ENCODE peak calls at places on chromosomes 7 and 10, in eight cellular contexts. F is AG04450; H is colonic mucosa; Z is MCF 10A; D is GM04504; W is ELR; U is OCI-M1; I is activated CD8-positive, alpha-beta memory T cell treated with anti-CD3 and anti-CD28 coated beads, Interleukin-2, amount 10 ng/mL, durations not matched to agents 7 days and 5 days. E is an unnamed sample.

GRCh38 chr10:118694848-118695247 is 59.9 kb downstream of the CACUL1 start:
- DNase-seq in F (peak), H (no peak), Z (no peak), D (peak), W (peak), U (no peak), I (no peak), E (no peak)

GRCh38 chr10:69874464-69874863 is 72.8 kb downstream of the COL13A1 start:
- DNase-seq in F (no peak), H (no peak), Z (peak), D (peak), W (peak), U (no peak), I (no peak), E (no peak)

GRCh38 chr10:24821986-24822385 is 98.3 kb upstream of the ARHGAP21 start:
- DNase-seq in F (no peak), H (no peak), Z (peak), D (peak), W (peak), U (no peak), I (no peak), E (peak)

GRCh38 chr7:6350057-6350752 is 77.8 kb upstream of the CYTH3 start:
- DNase-seq in F (peak), H (no peak), Z (no peak), D (no peak), W (no peak), U (no peak), I (no peak), E (no peak)

GRCh38 chr7:69439040-69439439 is 159.2 kb upstream of the AUTS2 start:
- DNase-seq in F (no peak), H (no peak), Z (no peak), D (no peak), W (no peak), U (no peak), I (no peak), E (no peak)

GRCh38 chr10:87794285-87794684 is 23.7 kb downstream of the ATAD1 start:
- DNase-seq in F (no peak), H (no peak), Z (no peak), D (no peak), W (no peak), U (no peak), I (no peak), E (no peak)

GRCh38 chr10:31000867-31001266 is 30.8 kb downstream of the ZNF438 start:
- DNase-seq in F (no peak), H (no peak), Z (no peak), D (no peak), W (no peak), U (peak), I (no peak), E (no peak)

GRCh38 chr7:106867641-106868351 is 2.7 kb downstream of the PIK3CG start:
- DNase-seq in F (no peak), H (no peak), Z (no peak), D (no peak), W (no peak), U (no peak), I (no peak), E (no peak)

GRCh38 chr7:12637819-12638592 is 49.4 kb upstream of the ARL4A start:
- DNase-seq in F (peak), H (no peak), Z (no peak), D (no peak), W (peak), U (peak), I (no peak), E (peak)

GRCh38 chr10:126910798-126911197 is 5.6 kb downstream of the DOCK1 start:
- DNase-seq in F (no peak), H (no peak), Z (no peak), D (no peak), W (no peak), U (no peak), I (no peak), E (no peak)

GRCh38 chr7:82506702-82507101 is 63.1 kb upstream of the CACNA2D1 start:
- DNase-seq in F (peak), H (no peak), Z (no peak), D (no peak), W (no peak), U (no peak), I (no peak), E (peak)

GRCh38 chr7:56483153-56483552 is 366.9 kb upstream of the NUPR2 start:
- DNase-seq in F (no peak), H (no peak), Z (no peak), D (no peak), W (no peak), U (no peak), I (no peak), E (no peak)

GRCh38 chr10:46284286-46285229 is 2.2 kb upstream of the ANTXRL start:
- DNase-seq in F (no peak), H (peak), Z (peak), D (peak), W (peak), U (peak), I (peak), E (peak)

GRCh38 chr7:130352335-130353074 is 7.9 kb downstream of the CPA5 start:
- DNase-seq in F (no peak), H (no peak), Z (peak), D (peak), W (peak), U (no peak), I (no peak), E (no peak)

GRCh38 chr7:85025312-85025756 is 161.5 kb downstream of the SEMA3D start:
- DNase-seq in F (no peak), H (peak), Z (peak), D (no peak), W (peak), U (no peak), I (no peak), E (no peak)

GRCh38 chr7:80829527-80829926 is 89.3 kb downstream of the SEMA3C start:
- DNase-seq in F (no peak), H (no peak), Z (peak), D (no peak), W (peak), U (no peak), I (no peak), E (no peak)

GRCh38 chr10:85786401-85786899 is 580.1 kb downstream of the GRID1 start:
- DNase-seq in F (no peak), H (no peak), Z (no peak), D (no peak), W (no peak), U (peak), I (no peak), E (no peak)

GRCh38 chr10:118911361-118911760 is 118.2 kb upstream of the NANOS1 start:
- DNase-seq in F (no peak), H (no peak), Z (no peak), D (no peak), W (peak), U (peak), I (peak), E (no peak)

GRCh38 chr7:151773795-151774194 is 103.1 kb downstream of the PRKAG2 start:
- DNase-seq in F (no peak), H (no peak), Z (no peak), D (no peak), W (no peak), U (no peak), I (no peak), E (no peak)

GRCh38 chr10:84511106-84511505 is 182.7 kb downstream of the CCSER2 start:
- DNase-seq in F (no peak), H (no peak), Z (no peak), D (no peak), W (no peak), U (peak), I (no peak), E (no peak)

GRCh38 chr7:92589056-92589455 is 1.1 kb downstream of the FAM133B start:
- DNase-seq in F (no peak), H (no peak), Z (no peak), D (no peak), W (no peak), U (no peak), I (no peak), E (no peak)

GRCh38 chr10:69022611-69023010 is 34.0 kb downstream of the KIFBP start:
- DNase-seq in F (no peak), H (no peak), Z (no peak), D (no peak), W (no peak), U (no peak), I (no peak), E (no peak)

GRCh38 chr10:88840881-88841280 is 10.8 kb downstream of the ANKRD22 start:
- DNase-seq in F (no peak), H (no peak), Z (no peak), D (no peak), W (no peak), U (peak), I (no peak), E (no peak)

GRCh38 chr7:147911224-147911623 is 679.3 kb upstream of the C7orf33 start:
- DNase-seq in F (no peak), H (no peak), Z (no peak), D (no peak), W (no peak), U (peak), I (no peak), E (peak)

GRCh38 chr7:87144173-87144657 is 8.0 kb upstream of the DMTF1 start:
- DNase-seq in F (no peak), H (no peak), Z (no peak), D (no peak), W (no peak), U (peak), I (no peak), E (no peak)

GRCh38 chr10:6070647-6071046 is 8.5 kb upstream of the IL2RA start:
- DNase-seq in F (no peak), H (no peak), Z (no peak), D (no peak), W (no peak), U (no peak), I (peak), E (no peak)

GRCh38 chr7:5500056-5500776 is 76.6 kb upstream of the TNRC18 start:
- DNase-seq in F (no peak), H (no peak), Z (no peak), D (no peak), W (peak), U (no peak), I (no peak), E (no peak)

GRCh38 chr7:94391716-94392390 is 2.8 kb upstream of the COL1A2 start:
- DNase-seq in F (peak), H (no peak), Z (no peak), D (no peak), W (peak), U (peak), I (peak), E (no peak)

GRCh38 chr7:82172017-82172416 is 271.6 kb downstream of the CACNA2D1 start:
- DNase-seq in F (no peak), H (no peak), Z (no peak), D (no peak), W (no peak), U (peak), I (no peak), E (no peak)

GRCh38 chr10:96017227-96017687 is 26.1 kb upstream of the CCNJ start:
- DNase-seq in F (peak), H (peak), Z (peak), D (peak), W (peak), U (peak), I (peak), E (peak)

GRCh38 chr10:71006497-71006896 is 118.1 kb upstream of the PCBD1 start:
- DNase-seq in F (no peak), H (no peak), Z (no peak), D (no peak), W (no peak), U (no peak), I (no peak), E (no peak)